ENCODE peak calls at places on chromosomes 6 and 20, in nine cellular contexts. One of them, this sample, is unnamed. For H3K4me1, the result is how much of the 10 kb centered on the place peaks cover.

GRCh38 chr6:15487262-15487661 is 175.6 kb downstream of the DTNBP1 start:
- DNase-seq in sigmoid colon: no peak
- DNase-seq in GM23338: no peak
- DNase-seq in HepG2: no peak
- DNase-seq in stomach: no peak
- DNase-seq in H1: no peak
- DNase-seq in breast epithelium: no peak
- DNase-seq in transverse colon: no peak
- DNase-seq in HCT116: no peak
- DNase-seq in this sample: peak

GRCh38 chr20:4956200-4956810 is 45.0 kb downstream of the SLC23A2 start:
- DNase-seq in HCT116: peak
- DNase-seq in stomach: no peak
- DNase-seq in GM23338: peak
- DNase-seq in HepG2: peak
- DNase-seq in sigmoid colon: no peak
- DNase-seq in H1: no peak
- DNase-seq in transverse colon: no peak
- DNase-seq in breast epithelium: no peak
- DNase-seq in this sample: no peak

GRCh38 chr6:133704371-133704770 is 184.5 kb upstream of the TCF21 start:
- DNase-seq in sigmoid colon: no peak
- DNase-seq in HCT116: no peak
- DNase-seq in GM23338: no peak
- DNase-seq in breast epithelium: no peak
- DNase-seq in HepG2: no peak
- DNase-seq in stomach: no peak
- DNase-seq in H1: no peak
- DNase-seq in transverse colon: no peak
- DNase-seq in this sample: no peak

GRCh38 chr6:26183581-26184408 is 96.6 kb downstream of the HFE start:
- DNase-seq in stomach: peak
- DNase-seq in HCT116: no peak
- DNase-seq in HepG2: no peak
- DNase-seq in transverse colon: peak
- DNase-seq in sigmoid colon: peak
- DNase-seq in breast epithelium: peak
- DNase-seq in GM23338: peak
- DNase-seq in H1: no peak
- DNase-seq in this sample: no peak

GRCh38 chr20:37362821-37363220 is 16.9 kb downstream of the SRC start:
- DNase-seq in HCT116: no peak
- DNase-seq in sigmoid colon: peak
- DNase-seq in transverse colon: no peak
- DNase-seq in H1: no peak
- DNase-seq in stomach: no peak
- DNase-seq in GM23338: no peak
- DNase-seq in breast epithelium: no peak
- DNase-seq in HepG2: no peak
- DNase-seq in this sample: no peak

GRCh38 chr6:125363360-125364121 is 61.8 kb upstream of the HDDC2 start:
- DNase-seq in stomach: peak
- DNase-seq in HepG2: peak
- DNase-seq in HCT116: no peak
- DNase-seq in sigmoid colon: peak
- DNase-seq in H1: peak
- DNase-seq in GM23338: peak
- DNase-seq in transverse colon: peak
- DNase-seq in breast epithelium: peak
- DNase-seq in this sample: no peak

GRCh38 chr6:39302669-39303424 is 11.4 kb downstream of the KCNK17 start:
- DNase-seq in transverse colon: peak
- DNase-seq in HCT116: peak
- DNase-seq in sigmoid colon: peak
- DNase-seq in GM23338: peak
- DNase-seq in H1: peak
- DNase-seq in breast epithelium: peak
- DNase-seq in stomach: peak
- DNase-seq in HepG2: peak
- DNase-seq in this sample: no peak

GRCh38 chr20:38084425-38084951 is 50.9 kb downstream of the RPRD1B start:
- DNase-seq in HepG2: peak
- DNase-seq in HCT116: no peak
- DNase-seq in stomach: no peak
- DNase-seq in sigmoid colon: no peak
- DNase-seq in breast epithelium: no peak
- DNase-seq in transverse colon: no peak
- DNase-seq in H1: no peak
- DNase-seq in GM23338: no peak
- DNase-seq in this sample: no peak

GRCh38 chr6:19723533-19723932 is 113.6 kb upstream of the ID4 start:
- DNase-seq in transverse colon: no peak
- DNase-seq in breast epithelium: no peak
- DNase-seq in stomach: no peak
- DNase-seq in GM23338: no peak
- DNase-seq in HepG2: no peak
- DNase-seq in sigmoid colon: no peak
- DNase-seq in H1: no peak
- DNase-seq in HCT116: no peak
- DNase-seq in this sample: no peak

GRCh38 chr20:34350095-34350494 is 13.0 kb upstream of the ITCH start:
- DNase-seq in H1: no peak
- DNase-seq in breast epithelium: no peak
- DNase-seq in stomach: no peak
- DNase-seq in transverse colon: no peak
- DNase-seq in sigmoid colon: no peak
- DNase-seq in HCT116: no peak
- DNase-seq in HepG2: no peak
- DNase-seq in GM23338: no peak
- DNase-seq in this sample: no peak

GRCh38 chr6:37409501-37409900 is 23.5 kb upstream of the CMTR1 start:
- DNase-seq in sigmoid colon: no peak
- DNase-seq in transverse colon: no peak
- DNase-seq in HCT116: no peak
- DNase-seq in stomach: no peak
- DNase-seq in GM23338: no peak
- DNase-seq in HepG2: no peak
- DNase-seq in H1: no peak
- DNase-seq in breast epithelium: no peak
- DNase-seq in this sample: no peak

GRCh38 chr20:62276448-62276847 is 26.3 kb upstream of the ADRM1 start:
- DNase-seq in breast epithelium: no peak
- DNase-seq in stomach: no peak
- DNase-seq in HepG2: no peak
- DNase-seq in HCT116: no peak
- DNase-seq in H1: no peak
- DNase-seq in transverse colon: no peak
- DNase-seq in GM23338: no peak
- DNase-seq in sigmoid colon: no peak
- DNase-seq in this sample: no peak

GRCh38 chr6:33904050-33904827 is 100.4 kb upstream of the MLN start:
- DNase-seq in H1: no peak
- DNase-seq in HCT116: no peak
- DNase-seq in GM23338: no peak
- DNase-seq in breast epithelium: peak
- DNase-seq in transverse colon: peak
- DNase-seq in sigmoid colon: no peak
- DNase-seq in stomach: no peak
- DNase-seq in HepG2: no peak
- DNase-seq in this sample: no peak

GRCh38 chr20:20019123-20019522 is 2.0 kb downstream of the NAA20 start:
- DNase-seq in stomach: peak
- DNase-seq in GM23338: no peak
- DNase-seq in HepG2: no peak
- DNase-seq in sigmoid colon: no peak
- DNase-seq in H1: no peak
- DNase-seq in transverse colon: no peak
- DNase-seq in breast epithelium: peak
- DNase-seq in HCT116: no peak
- DNase-seq in this sample: no peak

GRCh38 chr20:32439132-32439829 is 81.2 kb downstream of the ASXL1 start:
- DNase-seq in HepG2: no peak
- DNase-seq in sigmoid colon: peak
- DNase-seq in H1: no peak
- DNase-seq in breast epithelium: peak
- DNase-seq in stomach: no peak
- DNase-seq in transverse colon: peak
- DNase-seq in HCT116: no peak
- DNase-seq in GM23338: no peak
- DNase-seq in this sample: no peak

GRCh38 chr6:158506577-158506976 is 53.3 kb upstream of the TMEM181 start:
- DNase-seq in HCT116: no peak
- DNase-seq in sigmoid colon: no peak
- DNase-seq in transverse colon: no peak
- DNase-seq in H1: peak
- DNase-seq in GM23338: peak
- DNase-seq in breast epithelium: no peak
- DNase-seq in stomach: no peak
- DNase-seq in HepG2: peak
- DNase-seq in this sample: no peak

GRCh38 chr6:53410508-53411258 is 61.9 kb upstream of the ELOVL5 start:
- DNase-seq in H1: no peak
- DNase-seq in HepG2: peak
- DNase-seq in sigmoid colon: no peak
- DNase-seq in transverse colon: peak
- DNase-seq in HCT116: peak
- DNase-seq in breast epithelium: no peak
- DNase-seq in GM23338: peak
- DNase-seq in stomach: peak
- DNase-seq in this sample: no peak

GRCh38 chr6:17278289-17279061 is 2.7 kb upstream of the RBM24 start:
- DNase-seq in HCT116: no peak
- DNase-seq in sigmoid colon: no peak
- DNase-seq in HepG2: peak
- DNase-seq in breast epithelium: no peak
- DNase-seq in stomach: no peak
- DNase-seq in GM23338: no peak
- DNase-seq in H1: no peak
- DNase-seq in transverse colon: no peak
- DNase-seq in this sample: no peak

GRCh38 chr20:36063916-36064660 is 90.5 kb upstream of the EPB41L1 start:
- DNase-seq in GM23338: no peak
- DNase-seq in stomach: no peak
- DNase-seq in breast epithelium: no peak
- DNase-seq in transverse colon: no peak
- DNase-seq in HepG2: no peak
- DNase-seq in sigmoid colon: no peak
- DNase-seq in H1: no peak
- DNase-seq in HCT116: no peak
- DNase-seq in this sample: no peak
- H3K4me1 ChIP-seq in GM23338: under half
- H3K4me1 ChIP-seq in stomach: under half
- H3K4me1 ChIP-seq in breast epithelium: under half
- H3K4me1 ChIP-seq in transverse colon: under half
- H3K4me1 ChIP-seq in HepG2: under half
- H3K4me1 ChIP-seq in sigmoid colon: under half
- H3K4me1 ChIP-seq in H1: under half
- H3K4me1 ChIP-seq in HCT116: under half
- H3K4me1 ChIP-seq in this sample: under half

GRCh38 chr6:113102761-113103160 is 754.4 kb upstream of the MARCKS start:
- DNase-seq in sigmoid colon: no peak
- DNase-seq in breast epithelium: no peak
- DNase-seq in HepG2: no peak
- DNase-seq in stomach: no peak
- DNase-seq in transverse colon: no peak
- DNase-seq in HCT116: no peak
- DNase-seq in GM23338: no peak
- DNase-seq in H1: no peak
- DNase-seq in this sample: no peak
- H3K27ac ChIP-seq in sigmoid colon: no peak
- H3K27ac ChIP-seq in breast epithelium: no peak
- H3K27ac ChIP-seq in HepG2: no peak
- H3K27ac ChIP-seq in stomach: no peak
- H3K27ac ChIP-seq in transverse colon: no peak
- H3K27ac ChIP-seq in HCT116: no peak
- H3K27ac ChIP-seq in GM23338: no peak
- H3K27ac ChIP-seq in H1: no peak
- H3K27ac ChIP-seq in this sample: no peak

GRCh38 chr6:112302154-112302553 is 45.0 kb upstream of the RFPL4B start:
- DNase-seq in HepG2: no peak
- DNase-seq in breast epithelium: no peak
- DNase-seq in GM23338: no peak
- DNase-seq in H1: no peak
- DNase-seq in sigmoid colon: no peak
- DNase-seq in transverse colon: no peak
- DNase-seq in stomach: no peak
- DNase-seq in HCT116: no peak
- DNase-seq in this sample: no peak

GRCh38 chr6:112305795-112306194 is 41.3 kb upstream of the RFPL4B start:
- DNase-seq in transverse colon: no peak
- DNase-seq in breast epithelium: no peak
- DNase-seq in HepG2: no peak
- DNase-seq in GM23338: no peak
- DNase-seq in stomach: no peak
- DNase-seq in HCT116: no peak
- DNase-seq in sigmoid colon: no peak
- DNase-seq in H1: no peak
- DNase-seq in this sample: no peak

GRCh38 chr6:112307707-112308106 is 39.4 kb upstream of the RFPL4B start:
- DNase-seq in sigmoid colon: no peak
- DNase-seq in GM23338: no peak
- DNase-seq in breast epithelium: no peak
- DNase-seq in stomach: no peak
- DNase-seq in transverse colon: no peak
- DNase-seq in HepG2: no peak
- DNase-seq in H1: no peak
- DNase-seq in HCT116: no peak
- DNase-seq in this sample: no peak

GRCh38 chr6:112300888-112301287 is 46.2 kb upstream of the RFPL4B start:
- DNase-seq in HCT116: no peak
- DNase-seq in HepG2: no peak
- DNase-seq in GM23338: no peak
- DNase-seq in stomach: no peak
- DNase-seq in transverse colon: no peak
- DNase-seq in sigmoid colon: no peak
- DNase-seq in H1: no peak
- DNase-seq in breast epithelium: no peak
- DNase-seq in this sample: no peak

DNA sequence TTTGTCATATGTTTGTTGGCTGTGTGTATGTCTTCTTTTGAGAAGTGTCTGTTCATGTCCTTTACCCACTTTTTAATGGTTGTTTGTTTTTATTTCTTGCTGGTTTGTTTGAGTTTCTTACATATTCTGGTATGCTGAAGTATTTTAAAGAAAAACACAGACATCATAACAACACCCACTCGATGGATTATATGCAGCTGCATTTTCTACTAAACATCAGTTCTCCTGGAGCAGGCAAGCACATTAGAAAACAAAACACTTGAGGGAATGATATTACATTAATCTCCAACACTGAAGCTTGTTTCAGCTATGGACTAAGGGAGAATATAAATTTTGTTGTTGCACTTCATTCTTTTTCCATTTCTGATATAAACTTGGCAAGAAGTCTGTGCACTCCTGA is 42.5 kb upstream of the RFPL4B start:
- DNase-seq in HCT116: no peak
- DNase-seq in H1: no peak
- DNase-seq in HepG2: no peak
- DNase-seq in breast epithelium: no peak
- DNase-seq in stomach: no peak
- DNase-seq in sigmoid colon: no peak
- DNase-seq in GM23338: no peak
- DNase-seq in transverse colon: no peak
- DNase-seq in this sample: no peak
- TF ChIP-seq POLR2AphosphoS5 in HCT116: no peak
- TF ChIP-seq POLR2AphosphoS5 in H1: no peak
- TF ChIP-seq POLR2AphosphoS5 in HepG2: no peak
- TF ChIP-seq POLR2AphosphoS5 in breast epithelium: no peak
- TF ChIP-seq POLR2AphosphoS5 in stomach: no peak
- TF ChIP-seq POLR2AphosphoS5 in sigmoid colon: no peak
- TF ChIP-seq POLR2AphosphoS5 in GM23338: no peak
- TF ChIP-seq POLR2AphosphoS5 in transverse colon: no peak
- TF ChIP-seq POLR2AphosphoS5 in this sample: no peak

GRCh38 chr6:32117461-32117860 is 8.3 kb upstream of the TNXB start:
- DNase-seq in H1: no peak
- DNase-seq in transverse colon: no peak
- DNase-seq in HCT116: no peak
- DNase-seq in breast epithelium: no peak
- DNase-seq in stomach: no peak
- DNase-seq in HepG2: no peak
- DNase-seq in GM23338: peak
- DNase-seq in sigmoid colon: no peak
- DNase-seq in this sample: no peak
- H3K4me1 ChIP-seq in H1: under half
- H3K4me1 ChIP-seq in transverse colon: under half
- H3K4me1 ChIP-seq in HCT116: under half
- H3K4me1 ChIP-seq in breast epithelium: under half
- H3K4me1 ChIP-seq in stomach: under half
- H3K4me1 ChIP-seq in HepG2: under half
- H3K4me1 ChIP-seq in GM23338: under half
- H3K4me1 ChIP-seq in sigmoid colon: under half
- H3K4me1 ChIP-seq in this sample: under half